ENCODE peak calls at places on chromosomes 6 and 20, in nine cellular contexts. Q is foreskin keratinocyte; R is erythroblast; F is choroid plexus epithelial cell; N is GM13977; U is RPMI8226; S is activated T-cell treated with anti-CD3 and anti-CD28 coated beads, Interleukin-2, amount 50 U/mL, for 72 hours; V is tibial artery; P is NCI-H524. T is an unnamed sample.

GRCh38 chr20:49578436-49578835 is 10.5 kb upstream of the PTGIS start:
- DNase-seq in Q (no peak), R (no peak), F (no peak), N (no peak), U (no peak), S (no peak), V (no peak), P (no peak), T (no peak)

GRCh38 chr6:153662982-153663381 is 376.1 kb upstream of the OPRM1 start:
- DNase-seq in Q (no peak), R (no peak), F (peak; percentile 1), N (no peak), U (no peak), S (no peak), V (no peak), P (no peak), T (no peak)

GRCh38 chr6:97669191-97669651 is 386.2 kb upstream of the MMS22L start:
- DNase-seq in Q (no peak), R (peak; percentile 18), F (peak; percentile 5), N (peak; percentile 52), U (no peak), S (peak; percentile 33), V (no peak), P (peak; percentile 31), T (no peak)

GRCh38 chr6:134035823-134036296 is 16.6 kb downstream of the SLC2A12 start:
- DNase-seq in Q (peak; percentile 94), R (no peak), F (peak; percentile 35), N (no peak), U (peak; percentile 88), S (peak; percentile 24), V (no peak), P (peak; percentile 62), T (no peak)

GRCh38 chr6:54031194-54031593 is 80.0 kb upstream of the MLIP start:
- DNase-seq in Q (no peak), R (no peak), F (no peak), N (no peak), U (no peak), S (no peak), V (no peak), P (no peak), T (no peak)

GRCh38 chr20:14775778-14776177 is 438.4 kb upstream of the FLRT3 start:
- DNase-seq in Q (peak; percentile 92), R (no peak), F (peak; percentile 95), N (no peak), U (no peak), S (no peak), V (peak; percentile 28), P (peak; percentile 16), T (no peak)

GRCh38 chr6:102488729-102489128 is 1095.2 kb downstream of the GRIK2 start:
- DNase-seq in Q (peak; percentile 41), R (no peak), F (peak; percentile 1), N (no peak), U (no peak), S (no peak), V (no peak), P (no peak), T (no peak)

GRCh38 chr6:170049641-170050491 is 241.0 kb downstream of the DLL1 start:
- DNase-seq in Q (peak; percentile 34), R (no peak), F (peak; percentile 50), N (no peak), U (no peak), S (no peak), V (peak; percentile 48), P (no peak), T (peak; percentile 90)

GRCh38 chr6:136753624-136754023 is 38.7 kb downstream of the MAP3K5 start:
- DNase-seq in Q (peak; percentile 67), R (no peak), F (no peak), N (no peak), U (no peak), S (peak; percentile 76), V (no peak), P (no peak), T (no peak)

GRCh38 chr20:1437222-1437904 is 29.3 kb downstream of the NSFL1C start:
- DNase-seq in Q (peak; percentile 59), R (peak; percentile 82), F (peak; percentile 94), N (peak; percentile 75), U (peak; percentile 76), S (peak; percentile 69), V (peak; percentile 65), P (peak; percentile 70), T (peak; percentile 78)

GRCh38 chr6:168137024-168137423 is 58.0 kb upstream of the FRMD1 start:
- DNase-seq in Q (no peak), R (no peak), F (no peak), N (no peak), U (no peak), S (no peak), V (no peak), P (no peak), T (peak; percentile 36)

GRCh38 chr6:101195581-101195980 is 197.9 kb upstream of the GRIK2 start:
- DNase-seq in Q (no peak), R (no peak), F (peak; percentile 71), N (no peak), U (no peak), S (no peak), V (no peak), P (no peak), T (no peak)

GRCh38 chr6:169145476-169145875 is 108.2 kb downstream of the THBS2 start:
- DNase-seq in Q (no peak), R (no peak), F (peak; percentile 35), N (no peak), U (no peak), S (no peak), V (no peak), P (no peak), T (no peak)

GRCh38 chr20:58567437-58567836 is 52.2 kb upstream of the APCDD1L start:
- DNase-seq in Q (no peak), R (no peak), F (no peak), N (no peak), U (no peak), S (no peak), V (no peak), P (no peak), T (no peak)

GRCh38 chr20:58908941-58909340 is 56.4 kb downstream of the GNAS start:
- DNase-seq in Q (no peak), R (no peak), F (no peak), N (no peak), U (no peak), S (no peak), V (no peak), P (no peak), T (no peak)

GRCh38 chr6:161342039-161342438 is 68.2 kb upstream of the AGPAT4 start:
- DNase-seq in Q (peak; percentile 17), R (no peak), F (no peak), N (no peak), U (no peak), S (no peak), V (no peak), P (no peak), T (no peak)

GRCh38 chr6:156996265-156996664 is 219.1 kb downstream of the ARID1B start:
- DNase-seq in Q (no peak), R (no peak), F (no peak), N (no peak), U (no peak), S (no peak), V (no peak), P (no peak), T (no peak)

GRCh38 chr6:107654736-107655135 is 164.8 kb downstream of the SOBP start:
- DNase-seq in Q (no peak), R (no peak), F (no peak), N (no peak), U (no peak), S (no peak), V (no peak), P (no peak), T (no peak)

GRCh38 chr20:34268145-34268544 is 26.9 kb downstream of the ASIP start:
- DNase-seq in Q (no peak), R (no peak), F (no peak), N (no peak), U (no peak), S (no peak), V (no peak), P (no peak), T (no peak)

T was measured in right atrium auricular region.